ENCODE peak calls at places on chromosome 4, in five cellular contexts. K is CD4-positive, alpha-beta T cell; J is ascending aorta; X is fibroblast of the aortic adventitia; B is endothelial cell. A is an unnamed sample.

GRCh38 chr4:74030285-74030684 is 8.2 kb downstream of the CXCL3 start:
- DNase-seq in K (no peak), B (no peak), X (no peak), J (no peak), A (no peak)

GRCh38 chr4:13547563-13548041 is 3.3 kb upstream of the NKX3-2 start:
- DNase-seq in K (no peak), J (no peak), X (no peak), B (peak), A (no peak)

GRCh38 chr4:99653921-99654890 is 3.4 kb downstream of the C4orf54 start:
- DNase-seq in B (no peak), J (no peak), K (no peak), X (no peak), A (no peak)

GRCh38 chr4:125140966-125141495 is 173.7 kb upstream of the FAT4 start:
- DNase-seq in B (no peak), X (peak), K (no peak), J (no peak), A (peak)

GRCh38 chr4:74934822-74935326 is 2.0 kb downstream of the PARM1 start:
- DNase-seq in J (no peak), K (no peak), X (no peak), B (no peak), A (no peak)

GRCh38 chr4:114694770-114695169 is 96.2 kb downstream of the UGT8 start:
- DNase-seq in J (no peak), X (peak), B (no peak), K (no peak), A (peak)

GRCh38 chr4:128663325-128663724 is 146.2 kb upstream of the JADE1 start:
- DNase-seq in K (no peak), X (no peak), B (no peak), J (no peak), A (no peak)

GRCh38 chr4:71814433-71814832 is 30.6 kb upstream of the GC start:
- DNase-seq in B (no peak), J (no peak), K (no peak), X (no peak), A (no peak)

GRCh38 chr4:85725727-85726170 is 250.8 kb downstream of the ARHGAP24 start:
- DNase-seq in B (no peak), J (no peak), X (peak), K (no peak), A (no peak)

GRCh38 chr4:146098978-146099377 is 76.5 kb upstream of the LSM6 start:
- DNase-seq in X (no peak), J (no peak), K (no peak), B (no peak), A (no peak)

GRCh38 chr4:23654791-23655190 is 235.1 kb downstream of the PPARGC1A start:
- DNase-seq in K (no peak), J (no peak), B (no peak), X (no peak), A (peak)

GRCh38 chr4:173362666-173363065 is 8.1 kb upstream of the SAP30 start:
- DNase-seq in B (no peak), K (no peak), J (no peak), X (no peak), A (no peak)

GRCh38 chr4:166064706-166065105 is 191.7 kb downstream of the TLL1 start:
- DNase-seq in J (no peak), B (no peak), K (no peak), X (no peak), A (no peak)

GRCh38 chr4:38461342-38461741 is 202.7 kb upstream of the KLF3 start:
- DNase-seq in J (no peak), X (no peak), B (no peak), K (no peak), A (peak)

GRCh38 chr4:17968721-17969120 is 52.8 kb downstream of the LCORL start:
- DNase-seq in B (no peak), X (no peak), J (no peak), K (no peak), A (no peak)

DNA sequence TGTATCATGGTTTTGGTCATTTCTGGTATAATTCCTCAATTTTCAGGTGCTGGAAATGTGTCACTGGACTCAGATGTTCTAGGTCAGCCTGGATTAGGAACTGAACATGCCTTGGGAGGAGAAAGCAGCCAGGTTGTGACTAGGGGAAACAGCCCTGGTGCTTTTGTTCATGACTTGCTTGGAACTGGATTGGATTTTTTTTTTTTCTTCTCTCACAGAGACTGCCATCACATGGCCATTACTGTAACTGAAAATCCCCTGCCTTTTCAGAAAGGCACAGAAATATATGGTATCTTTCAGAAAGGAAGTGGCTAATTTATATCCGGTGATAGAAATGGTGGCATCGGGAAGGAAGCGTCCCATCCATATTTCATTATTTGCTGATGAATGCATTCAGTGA is 34.6 kb downstream of the SEPTIN11 start:
- DNase-seq in X (peak), K (no peak), B (no peak), J (no peak), A (peak)
- TF ChIP-seq CTCF in X (peak), K (peak), B (peak), J (peak), A (no peak)

GRCh38 chr4:2241003-2241402 is 918 bp downstream of the HAUS3 start:
- DNase-seq in K (no peak), J (no peak), X (no peak), B (no peak), A (no peak)

GRCh38 chr4:2244947-2245786 is 3.2 kb upstream of the HAUS3 start:
- DNase-seq in X (no peak), J (no peak), B (no peak), K (no peak), A (no peak)

GRCh38 chr4:2243682-2244380 is 1.9 kb upstream of the HAUS3 start:
- DNase-seq in J (no peak), K (no peak), B (no peak), X (peak), A (peak)

GRCh38 chr4:2245787-2246275 is 3.9 kb upstream of the HAUS3 start:
- DNase-seq in J (no peak), X (no peak), K (no peak), B (no peak), A (no peak)

GRCh38 chr4:2241410-2242353 is at the start of the genes HAUS3 and POLN:
- DNase-seq in X (peak), K (peak), B (peak), J (peak), A (peak)
- TF ChIP-seq CTCF in X (no peak), K (no peak), B (no peak), J (no peak), A (peak)

GRCh38 chr4:104015680-104016079 is 295.9 kb upstream of the TACR3 start:
- DNase-seq in B (no peak), J (no peak), K (no peak), X (no peak), A (no peak)
- TF ChIP-seq CTCF in B (peak), J (no peak), K (no peak), X (no peak), A (no peak)

GRCh38 chr4:140426610-140427103 is 791 bp downstream of the CLGN start:
- DNase-seq in K (no peak), X (no peak), B (peak), J (no peak), A (no peak)
- TF ChIP-seq CTCF in K (no peak), X (no peak), B (no peak), J (no peak), A (no peak)